ENCODE peak calls at places on chromosomes 3 and 15, in five cellular contexts. I is endothelial cell of umbilical vein; R is body of pancreas; O is CD8-positive, alpha-beta T cell; N is heart left ventricle. A is an unnamed sample.

GRCh38 chr15:63357061-63357460 is 24.6 kb downstream of the CA12 start:
- DNase-seq in I (no peak), R (no peak), O (no peak), N (no peak), A (no peak)

GRCh38 chr3:150253622-150254021 is 154.5 kb upstream of the TSC22D2 start:
- DNase-seq in I (peak), R (no peak), O (no peak), N (peak), A (no peak)

GRCh38 chr3:46672349-46672695 is 21.2 kb downstream of the ALS2CL start:
- DNase-seq in I (no peak), R (peak), O (no peak), N (no peak), A (no peak)

GRCh38 chr15:50116477-50116876 is 2.6 kb downstream of the ATP8B4 start:
- DNase-seq in I (peak), R (no peak), O (no peak), N (no peak), A (no peak)

GRCh38 chr3:107142171-107142570 is 235.1 kb upstream of the CCDC54 start:
- DNase-seq in I (no peak), R (no peak), O (no peak), N (no peak), A (no peak)

GRCh38 chr15:90367578-90367977 is 15.5 kb downstream of the ZNF774 start:
- DNase-seq in I (no peak), R (no peak), O (no peak), N (no peak), A (no peak)

GRCh38 chr15:69457304-69458280 is 5.0 kb downstream of the RPLP1 start:
- DNase-seq in I (no peak), R (no peak), O (no peak), N (no peak), A (no peak)

GRCh38 chr15:75727851-75728715 is 15.4 kb upstream of the CSPG4 start:
- DNase-seq in I (peak), R (peak), O (peak), N (peak), A (peak)

GRCh38 chr3:132626955-132627354 is 29.9 kb downstream of the ACKR4 start:
- DNase-seq in I (no peak), R (no peak), O (no peak), N (no peak), A (no peak)

GRCh38 chr3:123119388-123119787 is 52.6 kb downstream of the PDIA5 start:
- DNase-seq in I (no peak), R (no peak), O (no peak), N (no peak), A (no peak)

GRCh38 chr3:147775411-147775810 is 366.2 kb downstream of the ZIC1 start:
- DNase-seq in I (no peak), R (no peak), O (no peak), N (no peak), A (no peak)

GRCh38 chr3:193964517-193964880 is 171.4 kb upstream of the HES1 start:
- DNase-seq in I (no peak), R (no peak), O (no peak), N (no peak), A (no peak)

GRCh38 chr3:193962986-193963683 is 172.8 kb upstream of the HES1 start:
- DNase-seq in I (no peak), R (no peak), O (no peak), N (no peak), A (no peak)

GRCh38 chr3:193960485-193961172 is 175.3 kb upstream of the HES1 start:
- DNase-seq in I (peak), R (no peak), O (no peak), N (no peak), A (peak)

GRCh38 chr3:193959861-193960260 is 176.1 kb upstream of the HES1 start:
- DNase-seq in I (no peak), R (no peak), O (no peak), N (no peak), A (no peak)

DNA sequence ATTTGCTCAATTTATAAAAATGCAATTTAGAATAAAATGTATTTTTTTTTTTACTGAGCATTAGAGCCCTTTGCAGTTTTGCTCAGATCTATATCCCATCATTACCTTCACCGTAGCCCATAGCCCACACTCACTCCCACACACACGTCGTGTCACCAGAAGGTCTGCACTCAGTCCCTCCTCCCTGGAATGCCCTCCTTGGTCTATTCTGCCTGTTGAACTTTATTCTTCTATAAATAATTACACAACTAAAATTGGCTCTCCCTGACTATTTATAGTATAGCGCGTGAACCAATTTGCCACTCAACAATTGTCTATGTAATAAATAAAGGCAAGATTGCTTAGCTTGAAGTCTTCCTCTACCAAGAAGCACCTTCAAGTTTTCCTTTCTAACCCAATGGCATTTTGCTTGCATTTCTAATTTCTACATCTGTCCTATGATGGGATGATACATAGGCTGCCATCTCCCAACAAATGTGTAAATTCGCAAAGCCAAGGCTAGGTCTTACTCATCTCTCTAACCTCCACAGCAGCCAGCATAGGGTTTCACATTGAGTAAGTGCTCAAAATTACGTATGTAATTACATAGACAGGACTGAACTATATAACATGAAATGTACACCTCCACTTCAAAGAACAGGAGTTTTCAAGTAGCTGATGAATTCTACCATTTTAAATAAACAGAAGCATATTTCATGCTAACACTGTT is 172.0 kb upstream of the HES1 start:
- DNase-seq in I (no peak), R (no peak), O (no peak), N (no peak), A (no peak)
- H3K4me3 ChIP-seq in I (no peak), R (no peak), O (no peak), N (no peak), A (no peak)

DNA sequence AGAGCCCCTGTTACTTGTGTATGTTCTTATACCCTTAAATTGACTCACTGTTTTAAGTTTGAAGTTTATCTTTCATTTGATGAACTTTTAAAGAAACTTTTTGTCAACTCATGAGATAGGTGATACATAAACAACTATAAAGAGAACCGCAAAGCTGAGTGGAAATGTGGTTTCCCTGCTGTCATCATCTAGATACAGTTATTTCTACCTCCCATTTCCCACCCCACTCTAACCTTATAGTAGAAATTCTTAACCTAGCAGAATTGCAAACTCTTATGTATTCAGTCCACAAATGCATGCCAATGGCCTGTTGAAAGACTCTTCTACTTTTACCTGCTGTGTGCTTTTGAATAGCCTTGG is 2.7 kb downstream of the TIPARP start:
- DNase-seq in I (no peak), R (no peak), O (peak), N (no peak), A (no peak)
- H3K27ac ChIP-seq in I (no peak), R (no peak), O (no peak), N (no peak), A (peak)

DNA sequence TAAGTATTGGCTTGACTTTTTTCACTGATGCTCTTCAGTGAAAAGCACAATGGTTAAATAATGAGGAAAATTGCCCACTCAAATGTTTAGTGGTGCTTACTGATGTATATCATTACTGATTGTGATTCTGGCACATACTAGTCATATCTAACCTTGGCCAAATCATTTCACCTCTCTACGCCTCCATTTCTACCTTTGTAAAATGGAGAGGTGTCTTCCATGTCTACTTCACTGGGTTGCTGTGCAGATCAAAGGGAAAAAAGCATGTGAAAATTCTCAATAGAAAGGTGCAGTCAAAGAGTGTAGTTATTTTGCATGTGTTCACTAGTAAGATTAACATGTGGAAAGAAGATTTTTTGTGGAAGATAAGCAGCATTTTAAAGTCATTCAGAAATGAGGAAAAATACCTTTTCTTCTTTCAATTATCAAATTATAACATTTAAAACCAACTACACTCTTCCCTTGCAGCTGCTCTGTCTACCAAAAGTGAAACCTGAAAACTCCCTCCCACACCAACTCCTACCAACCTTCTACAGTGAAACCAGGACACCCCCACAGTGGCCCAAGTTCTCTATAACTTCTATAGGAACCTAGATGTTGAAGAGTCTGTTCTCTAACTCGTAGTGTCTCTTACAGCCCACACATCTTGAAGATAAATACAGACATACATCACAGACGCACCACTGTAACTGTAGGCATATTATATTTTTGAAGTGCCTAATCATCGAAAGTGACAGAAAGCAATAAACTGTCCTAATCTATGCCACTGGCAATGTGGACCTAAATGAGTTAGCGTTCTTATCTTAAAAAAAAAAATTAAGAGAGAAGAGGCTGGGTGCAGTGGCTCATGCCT is 1.4 kb downstream of the CD200R1 start:
- DNase-seq in I (no peak), R (no peak), O (no peak), N (no peak), A (no peak)
- H3K4me3 ChIP-seq in I (no peak), R (no peak), O (peak), N (no peak), A (no peak)

DNA sequence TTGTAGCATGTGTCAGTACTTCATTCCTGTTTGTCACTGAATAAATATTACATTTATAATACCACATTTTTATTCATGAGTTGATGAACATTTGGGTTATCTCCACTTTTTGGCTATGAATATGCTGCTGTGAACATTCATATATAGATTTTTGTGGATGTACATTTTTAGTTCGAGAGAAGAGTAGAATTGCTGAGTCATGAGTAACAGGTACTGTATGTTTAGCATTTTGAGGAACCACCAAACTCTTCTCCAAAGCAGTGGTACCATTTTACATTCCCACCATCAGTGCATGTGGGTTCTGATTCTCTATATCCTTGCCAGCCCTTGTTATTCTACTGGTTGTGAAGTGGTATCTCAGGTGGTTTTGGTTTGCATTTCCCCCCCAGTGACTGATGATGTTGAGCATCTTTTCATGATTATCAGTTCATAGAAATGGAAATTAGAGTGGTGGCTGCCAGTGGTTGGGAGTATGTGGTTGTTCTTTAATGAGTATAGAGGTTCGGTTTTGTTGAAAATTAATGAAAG is 59.6 kb downstream of the CCDC66 start:
- DNase-seq in I (no peak), R (no peak), O (no peak), N (no peak), A (no peak)
- H3K27ac ChIP-seq in I (no peak), R (no peak), O (no peak), N (no peak), A (no peak)

GRCh38 chr3:171556574-171557145 is 96.5 kb upstream of the TNIK start:
- DNase-seq in I (no peak), R (peak), O (no peak), N (no peak), A (no peak)
- H3K4me3 ChIP-seq in I (no peak), R (no peak), O (no peak), N (no peak), A (no peak)

GRCh38 chr3:69290430-69290829 is 95.5 kb downstream of the FRMD4B start:
- DNase-seq in I (no peak), R (no peak), O (no peak), N (no peak), A (no peak)

GRCh38 chr3:69292185-69292584 is 93.7 kb downstream of the FRMD4B start:
- DNase-seq in I (no peak), R (no peak), O (no peak), N (no peak), A (no peak)

GRCh38 chr3:69294014-69294771 is 91.7 kb downstream of the FRMD4B start:
- DNase-seq in I (no peak), R (no peak), O (no peak), N (no peak), A (peak)

GRCh38 chr3:69290006-69290405 is 95.9 kb downstream of the FRMD4B start:
- DNase-seq in I (peak), R (no peak), O (no peak), N (peak), A (no peak)

GRCh38 chr3:69292959-69293574 is 92.8 kb downstream of the FRMD4B start:
- DNase-seq in I (no peak), R (no peak), O (no peak), N (no peak), A (no peak)
- H3K27ac ChIP-seq in I (no peak), R (no peak), O (no peak), N (no peak), A (no peak)

GRCh38 chr3:167885277-167885676 is 149.8 kb downstream of the SERPINI1 start:
- DNase-seq in I (no peak), R (no peak), O (no peak), N (no peak), A (no peak)

GRCh38 chr3:167883452-167883851 is 147.9 kb downstream of the SERPINI1 start:
- DNase-seq in I (no peak), R (no peak), O (no peak), N (no peak), A (no peak)

GRCh38 chr3:167880183-167880582 is 144.7 kb downstream of the SERPINI1 start:
- DNase-seq in I (no peak), R (no peak), O (no peak), N (no peak), A (no peak)

GRCh38 chr3:167884481-167884880 is 149.0 kb downstream of the SERPINI1 start:
- DNase-seq in I (no peak), R (no peak), O (no peak), N (no peak), A (no peak)

GRCh38 chr3:167882057-167882667 is 146.6 kb downstream of the SERPINI1 start:
- DNase-seq in I (peak), R (no peak), O (no peak), N (no peak), A (no peak)
- H3K4me3 ChIP-seq in I (no peak), R (no peak), O (no peak), N (no peak), A (no peak)

DNA sequence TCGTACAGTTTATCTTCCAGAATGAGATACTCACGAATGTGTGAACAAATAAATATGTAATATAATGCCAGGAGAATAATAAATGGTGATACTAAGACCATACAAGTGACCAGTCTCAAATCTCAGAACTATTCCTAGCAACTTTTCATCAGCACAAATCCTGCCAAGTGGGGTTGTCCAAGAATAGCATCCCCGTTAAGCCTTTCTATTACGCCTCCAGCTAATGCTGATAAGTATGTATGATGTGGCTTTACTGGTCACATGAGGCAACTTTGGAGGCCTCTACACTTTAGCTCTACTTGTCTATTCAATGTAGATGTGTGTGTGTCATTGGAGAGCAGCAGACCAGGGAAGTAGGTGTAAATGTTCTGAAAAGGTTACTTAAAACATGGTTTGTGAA is 129.5 kb downstream of the KCNMB2 start:
- DNase-seq in I (no peak), R (no peak), O (no peak), N (peak), A (no peak)
- H3K27ac ChIP-seq in I (no peak), R (no peak), O (no peak), N (peak), A (no peak)

DNA sequence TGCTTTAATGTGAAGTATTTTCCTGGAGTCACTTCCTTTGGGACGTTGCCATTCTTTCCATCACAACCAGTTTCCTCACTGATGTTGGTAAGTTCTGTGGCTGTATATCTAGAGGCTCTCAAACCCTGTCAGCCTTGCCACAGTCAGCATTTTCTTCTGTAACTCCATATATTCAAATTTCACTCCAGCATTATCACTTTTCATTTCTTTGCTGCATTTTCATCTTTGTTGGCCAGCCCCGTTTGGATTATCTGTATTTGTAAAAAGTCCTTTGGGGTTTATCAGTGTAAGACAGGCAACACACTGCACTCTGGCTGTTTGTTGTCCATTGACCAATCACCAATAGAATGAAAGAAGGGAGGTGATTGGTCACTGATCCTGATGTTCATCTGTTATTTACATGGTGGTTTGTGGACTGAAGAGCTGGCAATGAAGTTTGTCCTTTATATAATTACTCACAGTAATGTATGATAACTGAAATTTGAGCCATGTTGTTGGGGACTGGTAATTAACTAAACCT is 20.3 kb downstream of the GMPS start:
- DNase-seq in I (peak), R (no peak), O (no peak), N (no peak), A (no peak)
- H3K4me3 ChIP-seq in I (no peak), R (no peak), O (no peak), N (no peak), A (no peak)

GRCh38 chr15:88617790-88618189 is 3.4 kb upstream of the AEN start:
- DNase-seq in I (no peak), R (no peak), O (no peak), N (no peak), A (no peak)

GRCh38 chr15:88617031-88617722 is 4.0 kb upstream of the AEN start:
- DNase-seq in I (no peak), R (no peak), O (no peak), N (no peak), A (no peak)

GRCh38 chr15:88619796-88620195 is 1.3 kb upstream of the AEN start:
- DNase-seq in I (no peak), R (no peak), O (no peak), N (no peak), A (no peak)

GRCh38 chr15:88616240-88616639 is 4.9 kb upstream of the AEN start:
- DNase-seq in I (no peak), R (no peak), O (no peak), N (no peak), A (no peak)

GRCh38 chr15:88618686-88619085 is 2.5 kb upstream of the AEN start:
- DNase-seq in I (no peak), R (no peak), O (no peak), N (no peak), A (no peak)
- H3K27ac ChIP-seq in I (no peak), R (no peak), O (no peak), N (no peak), A (no peak)